ENCODE peak calls at places on chromosome 7, in ten cellular contexts. One of them, this sample, is unnamed.

GRCh38 chr7:4738711-4739527 is 36.5 kb upstream of the AP5Z1 start:
- DNase-seq in foreskin keratinocyte: no peak
- DNase-seq in HCT116: peak
- DNase-seq in RWPE1: peak
- DNase-seq in lower lobe of right lung: no peak
- DNase-seq in activated B cell treated with CpG ODN at 0.5 μM for 24 hours: no peak
- DNase-seq in chondrocyte: no peak
- DNase-seq in transverse colon: no peak
- DNase-seq in RWPE2: no peak
- DNase-seq in fibroblast of villous mesenchyme: peak
- DNase-seq in this sample: peak

GRCh38 chr7:87575521-87575920 is 25.2 kb downstream of the ABCB1 start:
- DNase-seq in foreskin keratinocyte: no peak
- DNase-seq in HCT116: no peak
- DNase-seq in RWPE1: no peak
- DNase-seq in lower lobe of right lung: no peak
- DNase-seq in activated B cell treated with CpG ODN at 0.5 μM for 24 hours: no peak
- DNase-seq in chondrocyte: no peak
- DNase-seq in transverse colon: no peak
- DNase-seq in RWPE2: no peak
- DNase-seq in fibroblast of villous mesenchyme: no peak
- DNase-seq in this sample: no peak

GRCh38 chr7:84624527-84624926 is 429.9 kb upstream of the SEMA3A start:
- DNase-seq in foreskin keratinocyte: no peak
- DNase-seq in HCT116: no peak
- DNase-seq in RWPE1: no peak
- DNase-seq in lower lobe of right lung: no peak
- DNase-seq in activated B cell treated with CpG ODN at 0.5 μM for 24 hours: no peak
- DNase-seq in chondrocyte: no peak
- DNase-seq in transverse colon: no peak
- DNase-seq in RWPE2: no peak
- DNase-seq in fibroblast of villous mesenchyme: no peak
- DNase-seq in this sample: no peak

GRCh38 chr7:93968911-93969620 is 35.1 kb downstream of the BET1 start:
- DNase-seq in foreskin keratinocyte: no peak
- DNase-seq in HCT116: no peak
- DNase-seq in RWPE1: no peak
- DNase-seq in lower lobe of right lung: no peak
- DNase-seq in activated B cell treated with CpG ODN at 0.5 μM for 24 hours: no peak
- DNase-seq in chondrocyte: no peak
- DNase-seq in transverse colon: no peak
- DNase-seq in RWPE2: no peak
- DNase-seq in fibroblast of villous mesenchyme: no peak
- DNase-seq in this sample: no peak

GRCh38 chr7:30351724-30352123 is 67.3 kb downstream of the ZNRF2 start:
- DNase-seq in foreskin keratinocyte: no peak
- DNase-seq in HCT116: no peak
- DNase-seq in RWPE1: no peak
- DNase-seq in lower lobe of right lung: no peak
- DNase-seq in activated B cell treated with CpG ODN at 0.5 μM for 24 hours: no peak
- DNase-seq in chondrocyte: no peak
- DNase-seq in transverse colon: no peak
- DNase-seq in RWPE2: no peak
- DNase-seq in fibroblast of villous mesenchyme: no peak
- DNase-seq in this sample: no peak

GRCh38 chr7:55573526-55573925 is 1.2 kb upstream of the VOPP1 start:
- DNase-seq in foreskin keratinocyte: peak
- DNase-seq in HCT116: no peak
- DNase-seq in RWPE1: no peak
- DNase-seq in lower lobe of right lung: no peak
- DNase-seq in activated B cell treated with CpG ODN at 0.5 μM for 24 hours: no peak
- DNase-seq in chondrocyte: no peak
- DNase-seq in transverse colon: no peak
- DNase-seq in RWPE2: no peak
- DNase-seq in fibroblast of villous mesenchyme: no peak
- DNase-seq in this sample: no peak

GRCh38 chr7:41148521-41148951 is 554.4 kb downstream of the INHBA start:
- DNase-seq in foreskin keratinocyte: peak
- DNase-seq in HCT116: peak
- DNase-seq in RWPE1: peak
- DNase-seq in lower lobe of right lung: no peak
- DNase-seq in activated B cell treated with CpG ODN at 0.5 μM for 24 hours: no peak
- DNase-seq in chondrocyte: no peak
- DNase-seq in transverse colon: no peak
- DNase-seq in RWPE2: no peak
- DNase-seq in fibroblast of villous mesenchyme: peak
- DNase-seq in this sample: no peak

GRCh38 chr7:10939237-10939910 is 34.3 kb upstream of the PHF14 start:
- DNase-seq in foreskin keratinocyte: no peak
- DNase-seq in HCT116: no peak
- DNase-seq in RWPE1: peak
- DNase-seq in lower lobe of right lung: no peak
- DNase-seq in activated B cell treated with CpG ODN at 0.5 μM for 24 hours: no peak
- DNase-seq in chondrocyte: no peak
- DNase-seq in transverse colon: peak
- DNase-seq in RWPE2: no peak
- DNase-seq in fibroblast of villous mesenchyme: no peak
- DNase-seq in this sample: no peak

GRCh38 chr7:29140873-29141468 is 5.4 kb downstream of the CPVL start:
- DNase-seq in foreskin keratinocyte: no peak
- DNase-seq in HCT116: no peak
- DNase-seq in RWPE1: no peak
- DNase-seq in lower lobe of right lung: no peak
- DNase-seq in activated B cell treated with CpG ODN at 0.5 μM for 24 hours: no peak
- DNase-seq in chondrocyte: no peak
- DNase-seq in transverse colon: peak
- DNase-seq in RWPE2: no peak
- DNase-seq in fibroblast of villous mesenchyme: no peak
- DNase-seq in this sample: peak

GRCh38 chr7:153002164-153002563 is 242.6 kb downstream of the ACTR3B start:
- DNase-seq in foreskin keratinocyte: no peak
- DNase-seq in HCT116: no peak
- DNase-seq in RWPE1: no peak
- DNase-seq in lower lobe of right lung: no peak
- DNase-seq in activated B cell treated with CpG ODN at 0.5 μM for 24 hours: no peak
- DNase-seq in chondrocyte: no peak
- DNase-seq in transverse colon: no peak
- DNase-seq in RWPE2: no peak
- DNase-seq in fibroblast of villous mesenchyme: no peak
- DNase-seq in this sample: no peak

GRCh38 chr7:43295429-43295828 is 183.0 kb downstream of the HECW1 start:
- DNase-seq in foreskin keratinocyte: no peak
- DNase-seq in HCT116: no peak
- DNase-seq in RWPE1: no peak
- DNase-seq in lower lobe of right lung: no peak
- DNase-seq in activated B cell treated with CpG ODN at 0.5 μM for 24 hours: no peak
- DNase-seq in chondrocyte: no peak
- DNase-seq in transverse colon: no peak
- DNase-seq in RWPE2: no peak
- DNase-seq in fibroblast of villous mesenchyme: no peak
- DNase-seq in this sample: no peak

GRCh38 chr7:149872419-149873073 is 1.2 kb upstream of the ATP6V0E2 start:
- DNase-seq in foreskin keratinocyte: peak
- DNase-seq in HCT116: no peak
- DNase-seq in RWPE1: peak
- DNase-seq in lower lobe of right lung: peak
- DNase-seq in activated B cell treated with CpG ODN at 0.5 μM for 24 hours: no peak
- DNase-seq in chondrocyte: no peak
- DNase-seq in transverse colon: peak
- DNase-seq in RWPE2: peak
- DNase-seq in fibroblast of villous mesenchyme: peak
- DNase-seq in this sample: peak

GRCh38 chr7:116377721-116378120 is 121.8 kb upstream of the CAV2 start:
- DNase-seq in foreskin keratinocyte: no peak
- DNase-seq in HCT116: no peak
- DNase-seq in RWPE1: no peak
- DNase-seq in lower lobe of right lung: no peak
- DNase-seq in activated B cell treated with CpG ODN at 0.5 μM for 24 hours: no peak
- DNase-seq in chondrocyte: no peak
- DNase-seq in transverse colon: no peak
- DNase-seq in RWPE2: no peak
- DNase-seq in fibroblast of villous mesenchyme: no peak
- DNase-seq in this sample: no peak

GRCh38 chr7:117951285-117951684 is 78.0 kb upstream of the CTTNBP2 start:
- DNase-seq in foreskin keratinocyte: peak
- DNase-seq in HCT116: no peak
- DNase-seq in RWPE1: peak
- DNase-seq in lower lobe of right lung: no peak
- DNase-seq in activated B cell treated with CpG ODN at 0.5 μM for 24 hours: no peak
- DNase-seq in chondrocyte: no peak
- DNase-seq in transverse colon: no peak
- DNase-seq in RWPE2: no peak
- DNase-seq in fibroblast of villous mesenchyme: no peak
- DNase-seq in this sample: no peak

GRCh38 chr7:117946201-117946633 is 73.0 kb upstream of the CTTNBP2 start:
- DNase-seq in foreskin keratinocyte: peak
- DNase-seq in HCT116: no peak
- DNase-seq in RWPE1: peak
- DNase-seq in lower lobe of right lung: no peak
- DNase-seq in activated B cell treated with CpG ODN at 0.5 μM for 24 hours: no peak
- DNase-seq in chondrocyte: no peak
- DNase-seq in transverse colon: no peak
- DNase-seq in RWPE2: no peak
- DNase-seq in fibroblast of villous mesenchyme: no peak
- DNase-seq in this sample: no peak

GRCh38 chr7:117950601-117951278 is 77.5 kb upstream of the CTTNBP2 start:
- DNase-seq in foreskin keratinocyte: peak
- DNase-seq in HCT116: no peak
- DNase-seq in RWPE1: peak
- DNase-seq in lower lobe of right lung: no peak
- DNase-seq in activated B cell treated with CpG ODN at 0.5 μM for 24 hours: no peak
- DNase-seq in chondrocyte: no peak
- DNase-seq in transverse colon: peak
- DNase-seq in RWPE2: peak
- DNase-seq in fibroblast of villous mesenchyme: no peak
- DNase-seq in this sample: no peak

GRCh38 chr7:117951711-117952280 is 78.6 kb upstream of the CTTNBP2 start:
- DNase-seq in foreskin keratinocyte: no peak
- DNase-seq in HCT116: no peak
- DNase-seq in RWPE1: no peak
- DNase-seq in lower lobe of right lung: no peak
- DNase-seq in activated B cell treated with CpG ODN at 0.5 μM for 24 hours: no peak
- DNase-seq in chondrocyte: no peak
- DNase-seq in transverse colon: no peak
- DNase-seq in RWPE2: no peak
- DNase-seq in fibroblast of villous mesenchyme: no peak
- DNase-seq in this sample: no peak

GRCh38 chr7:117949232-117949631 is 76.0 kb upstream of the CTTNBP2 start:
- DNase-seq in foreskin keratinocyte: peak
- DNase-seq in HCT116: no peak
- DNase-seq in RWPE1: peak
- DNase-seq in lower lobe of right lung: no peak
- DNase-seq in activated B cell treated with CpG ODN at 0.5 μM for 24 hours: no peak
- DNase-seq in chondrocyte: no peak
- DNase-seq in transverse colon: no peak
- DNase-seq in RWPE2: no peak
- DNase-seq in fibroblast of villous mesenchyme: no peak
- DNase-seq in this sample: no peak
- TF ChIP-seq CTCF in foreskin keratinocyte: peak
- TF ChIP-seq CTCF in HCT116: peak
- TF ChIP-seq CTCF in RWPE1: no peak
- TF ChIP-seq CTCF in lower lobe of right lung: no peak
- TF ChIP-seq CTCF in activated B cell treated with CpG ODN at 0.5 μM for 24 hours: no peak
- TF ChIP-seq CTCF in chondrocyte: peak
- TF ChIP-seq CTCF in transverse colon: no peak
- TF ChIP-seq CTCF in RWPE2: peak
- TF ChIP-seq CTCF in fibroblast of villous mesenchyme: no peak
- TF ChIP-seq CTCF in this sample: no peak

GRCh38 chr7:12518920-12519681 is 51.4 kb upstream of the SCIN start:
- DNase-seq in foreskin keratinocyte: peak
- DNase-seq in HCT116: no peak
- DNase-seq in RWPE1: peak
- DNase-seq in lower lobe of right lung: no peak
- DNase-seq in activated B cell treated with CpG ODN at 0.5 μM for 24 hours: no peak
- DNase-seq in chondrocyte: no peak
- DNase-seq in transverse colon: no peak
- DNase-seq in RWPE2: no peak
- DNase-seq in fibroblast of villous mesenchyme: peak
- DNase-seq in this sample: no peak
- TF ChIP-seq CTCF in foreskin keratinocyte: peak
- TF ChIP-seq CTCF in HCT116: peak
- TF ChIP-seq CTCF in RWPE1: peak
- TF ChIP-seq CTCF in lower lobe of right lung: peak
- TF ChIP-seq CTCF in activated B cell treated with CpG ODN at 0.5 μM for 24 hours: no peak
- TF ChIP-seq CTCF in chondrocyte: peak
- TF ChIP-seq CTCF in transverse colon: no peak
- TF ChIP-seq CTCF in RWPE2: peak
- TF ChIP-seq CTCF in fibroblast of villous mesenchyme: peak
- TF ChIP-seq CTCF in this sample: peak

GRCh38 chr7:147432068-147432467 is 1158.5 kb upstream of the C7orf33 start:
- DNase-seq in foreskin keratinocyte: no peak
- DNase-seq in HCT116: no peak
- DNase-seq in RWPE1: no peak
- DNase-seq in lower lobe of right lung: no peak
- DNase-seq in activated B cell treated with CpG ODN at 0.5 μM for 24 hours: no peak
- DNase-seq in chondrocyte: no peak
- DNase-seq in transverse colon: no peak
- DNase-seq in RWPE2: no peak
- DNase-seq in fibroblast of villous mesenchyme: no peak
- DNase-seq in this sample: no peak
- TF ChIP-seq CTCF in foreskin keratinocyte: no peak
- TF ChIP-seq CTCF in HCT116: no peak
- TF ChIP-seq CTCF in RWPE1: no peak
- TF ChIP-seq CTCF in lower lobe of right lung: no peak
- TF ChIP-seq CTCF in activated B cell treated with CpG ODN at 0.5 μM for 24 hours: no peak
- TF ChIP-seq CTCF in chondrocyte: peak
- TF ChIP-seq CTCF in transverse colon: no peak
- TF ChIP-seq CTCF in RWPE2: peak
- TF ChIP-seq CTCF in fibroblast of villous mesenchyme: no peak
- TF ChIP-seq CTCF in this sample: no peak

GRCh38 chr7:130114776-130115175 is 44.4 kb downstream of the KLHDC10 start:
- DNase-seq in foreskin keratinocyte: peak
- DNase-seq in HCT116: peak
- DNase-seq in RWPE1: peak
- DNase-seq in lower lobe of right lung: no peak
- DNase-seq in activated B cell treated with CpG ODN at 0.5 μM for 24 hours: no peak
- DNase-seq in chondrocyte: no peak
- DNase-seq in transverse colon: no peak
- DNase-seq in RWPE2: no peak
- DNase-seq in fibroblast of villous mesenchyme: no peak
- DNase-seq in this sample: no peak

GRCh38 chr7:130118294-130118693 is 48.0 kb downstream of the KLHDC10 start:
- DNase-seq in foreskin keratinocyte: no peak
- DNase-seq in HCT116: no peak
- DNase-seq in RWPE1: no peak
- DNase-seq in lower lobe of right lung: no peak
- DNase-seq in activated B cell treated with CpG ODN at 0.5 μM for 24 hours: no peak
- DNase-seq in chondrocyte: no peak
- DNase-seq in transverse colon: no peak
- DNase-seq in RWPE2: no peak
- DNase-seq in fibroblast of villous mesenchyme: no peak
- DNase-seq in this sample: no peak

GRCh38 chr7:130113887-130114286 is 43.6 kb downstream of the KLHDC10 start:
- DNase-seq in foreskin keratinocyte: no peak
- DNase-seq in HCT116: no peak
- DNase-seq in RWPE1: no peak
- DNase-seq in lower lobe of right lung: no peak
- DNase-seq in activated B cell treated with CpG ODN at 0.5 μM for 24 hours: no peak
- DNase-seq in chondrocyte: no peak
- DNase-seq in transverse colon: no peak
- DNase-seq in RWPE2: no peak
- DNase-seq in fibroblast of villous mesenchyme: no peak
- DNase-seq in this sample: no peak

GRCh38 chr7:130114374-130114773 is 44.0 kb downstream of the KLHDC10 start:
- DNase-seq in foreskin keratinocyte: no peak
- DNase-seq in HCT116: no peak
- DNase-seq in RWPE1: no peak
- DNase-seq in lower lobe of right lung: no peak
- DNase-seq in activated B cell treated with CpG ODN at 0.5 μM for 24 hours: no peak
- DNase-seq in chondrocyte: no peak
- DNase-seq in transverse colon: no peak
- DNase-seq in RWPE2: no peak
- DNase-seq in fibroblast of villous mesenchyme: no peak
- DNase-seq in this sample: no peak

GRCh38 chr7:130118801-130119200 is 48.5 kb downstream of the KLHDC10 start:
- DNase-seq in foreskin keratinocyte: no peak
- DNase-seq in HCT116: no peak
- DNase-seq in RWPE1: no peak
- DNase-seq in lower lobe of right lung: no peak
- DNase-seq in activated B cell treated with CpG ODN at 0.5 μM for 24 hours: no peak
- DNase-seq in chondrocyte: no peak
- DNase-seq in transverse colon: no peak
- DNase-seq in RWPE2: no peak
- DNase-seq in fibroblast of villous mesenchyme: no peak
- DNase-seq in this sample: no peak
- TF ChIP-seq CTCF in foreskin keratinocyte: no peak
- TF ChIP-seq CTCF in HCT116: no peak
- TF ChIP-seq CTCF in RWPE1: no peak
- TF ChIP-seq CTCF in lower lobe of right lung: no peak
- TF ChIP-seq CTCF in activated B cell treated with CpG ODN at 0.5 μM for 24 hours: no peak
- TF ChIP-seq CTCF in chondrocyte: no peak
- TF ChIP-seq CTCF in transverse colon: no peak
- TF ChIP-seq CTCF in RWPE2: no peak
- TF ChIP-seq CTCF in fibroblast of villous mesenchyme: no peak
- TF ChIP-seq CTCF in this sample: no peak